ENCODE peak calls at places on chromosomes 6 and 20, in four cellular contexts. B, F, M and S are unnamed samples.

GRCh38 chr6:15490242-15491100 is 172.4 kb downstream of the DTNBP1 start:
- DNase-seq in B (peak), F (no peak), M (no peak), S (no peak)

GRCh38 chr6:88358846-88359245 is 192.7 kb upstream of the CNR1 start:
- DNase-seq in B (peak), F (no peak), M (no peak), S (no peak)

GRCh38 chr6:3929281-3929798 is 80.2 kb downstream of the FAM50B start:
- DNase-seq in B (peak), F (no peak), M (peak), S (no peak)

GRCh38 chr6:149264629-149265028 is 52.9 kb upstream of the TAB2 start:
- DNase-seq in B (no peak), F (no peak), M (no peak), S (no peak)

GRCh38 chr20:24381886-24382285 is 87.5 kb upstream of the SYNDIG1 start:
- DNase-seq in B (no peak), F (no peak), M (no peak), S (no peak)

GRCh38 chr20:10674684-10675455 is 1.1 kb upstream of the JAG1 start:
- DNase-seq in B (peak), F (peak), M (peak), S (no peak)

GRCh38 chr20:2873747-2874041 is 413 bp downstream of the PTPRA start:
- DNase-seq in B (no peak), F (peak), M (peak), S (no peak)

GRCh38 chr20:38915355-38915754 is 10.9 kb upstream of the FAM83D start:
- DNase-seq in B (no peak), F (no peak), M (no peak), S (no peak)

GRCh38 chr6:49142422-49143151 is 320.5 kb downstream of the MMUT start:
- DNase-seq in B (no peak), F (no peak), M (no peak), S (peak)